ENCODE peak calls at places on chromosome 10, in five cellular contexts. H is fibroblast of lung; A is CD8-positive, alpha-beta T cell; P is GM13976; N is neural crest cell. J is an unnamed sample.

GRCh38 chr10:71840177-71840711 is 10.8 kb downstream of the PSAP start:
- DNase-seq in P (no peak), N (peak; percentile 87), H (peak; percentile 99), A (no peak), J (no peak)

GRCh38 chr10:44995914-44996633 is 4.6 kb upstream of the ZNF22 start:
- DNase-seq in A (no peak), N (no peak), P (no peak), H (no peak), J (no peak)

GRCh38 chr10:5595095-5595494 is 70.3 kb downstream of the CALML3 start:
- DNase-seq in N (no peak), A (no peak), H (no peak), P (no peak), J (no peak)

GRCh38 chr10:82680688-82681087 is 805.7 kb downstream of the NRG3 start:
- DNase-seq in P (no peak), N (no peak), A (no peak), H (no peak), J (no peak)

GRCh38 chr10:30188567-30189253 is 129.3 kb upstream of the JCAD start:
- DNase-seq in A (no peak), H (no peak), P (no peak), N (no peak), J (no peak)

GRCh38 chr10:43174969-43175368 is 36.7 kb downstream of the CSGALNACT2 start:
- DNase-seq in H (no peak), N (no peak), A (no peak), P (no peak), J (no peak)

GRCh38 chr10:11578802-11579255 is 32.6 kb downstream of the USP6NL start:
- DNase-seq in N (no peak), H (no peak), A (no peak), P (peak; percentile 39), J (peak; percentile 42)

GRCh38 chr10:19815478-19816419 is 483 bp upstream of the PLXDC2 start:
- DNase-seq in H (peak; percentile 89), A (no peak), N (peak; percentile 48), P (no peak), J (no peak)

GRCh38 chr10:110208614-110209398 is 1.4 kb downstream of the MXI1 start:
- DNase-seq in P (peak; percentile 55), H (peak; percentile 27), N (no peak), A (no peak), J (peak; percentile 51)

GRCh38 chr10:2933041-2933440 is 134.3 kb upstream of the PFKP start:
- DNase-seq in N (no peak), A (no peak), H (peak; percentile 23), P (no peak), J (no peak)

GRCh38 chr10:1367938-1368697 is 311.9 kb downstream of the WDR37 start:
- DNase-seq in N (no peak), H (no peak), A (no peak), P (no peak), J (no peak)

GRCh38 chr10:1369665-1370064 is 313.5 kb downstream of the WDR37 start:
- DNase-seq in H (no peak), N (no peak), A (no peak), P (no peak), J (no peak)

GRCh38 chr10:1370298-1370697 is 314.1 kb downstream of the WDR37 start:
- DNase-seq in H (no peak), P (no peak), A (no peak), N (no peak), J (no peak)

GRCh38 chr10:1368772-1369171 is 312.6 kb downstream of the WDR37 start:
- DNase-seq in P (peak; percentile 73), A (no peak), H (no peak), N (peak; percentile 49), J (peak; percentile 66)

DNA sequence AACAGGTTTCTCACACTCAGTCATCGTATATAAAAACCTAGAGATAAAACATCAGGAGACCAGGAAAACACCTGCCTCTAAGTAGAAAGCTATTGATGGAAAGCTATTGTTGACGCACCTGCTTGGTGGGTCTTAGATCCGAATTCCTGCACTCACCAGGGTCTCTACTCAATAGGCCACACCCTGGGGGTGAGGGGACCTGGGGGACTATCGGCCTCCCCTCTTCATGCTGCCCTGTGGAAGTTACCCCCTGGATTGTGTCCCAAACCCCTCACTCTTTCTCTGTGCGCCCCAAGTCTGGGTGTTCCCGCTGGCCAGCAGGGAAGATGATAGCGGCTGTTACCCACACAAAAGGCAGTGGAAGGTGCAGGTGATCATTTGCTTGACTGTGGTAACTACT is 313.0 kb downstream of the WDR37 start:
- DNase-seq in A (no peak), P (no peak), N (no peak), H (no peak), J (no peak)
- TF ChIP-seq CTCF in A (peak; percentile 4), P (no peak), N (no peak), H (no peak), J (no peak)

DNA sequence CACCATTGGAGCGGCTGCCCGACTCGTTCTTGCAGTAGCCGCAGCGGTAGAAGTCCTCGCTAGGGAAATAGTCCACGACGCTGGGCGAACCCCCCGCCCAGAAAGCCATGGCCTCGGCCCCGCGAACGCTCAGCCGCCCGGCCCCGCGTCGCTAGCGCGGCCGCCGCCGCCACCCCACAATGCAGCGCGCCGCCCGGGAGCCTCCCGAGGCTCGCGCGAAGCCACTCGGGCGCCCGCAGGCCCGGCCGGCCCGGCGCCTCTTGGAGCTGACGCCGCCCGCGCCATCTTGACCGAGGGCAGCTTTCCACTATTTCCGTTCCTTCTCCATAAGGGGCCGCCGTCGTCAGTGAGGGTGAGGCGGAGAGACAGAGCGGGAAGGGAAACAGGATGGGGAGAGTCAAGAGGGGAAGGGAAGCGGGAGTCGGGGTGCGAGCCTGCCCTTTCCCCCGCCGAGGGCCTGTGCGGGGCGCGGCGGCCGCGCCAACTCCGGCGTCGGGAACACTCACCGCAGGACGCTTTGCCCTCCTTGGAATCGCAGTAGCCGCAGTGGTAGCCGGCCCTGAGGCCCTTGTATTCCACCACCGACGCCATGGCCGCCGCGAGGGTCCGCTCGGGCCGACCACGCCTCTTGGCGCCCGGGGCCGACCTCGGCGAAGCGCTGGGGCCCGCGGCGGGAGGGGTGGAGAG is at the start of gene ATE1:
- DNase-seq in N (peak; percentile 80), H (peak; percentile 90), A (peak; percentile 77), P (peak; percentile 94), J (peak; percentile 93)
- TF ChIP-seq CTCF in N (peak; percentile 27), H (no peak), A (no peak), P (no peak), J (no peak)

GRCh38 chr10:84519235-84519634 is 190.8 kb downstream of the CCSER2 start:
- DNase-seq in P (no peak), N (no peak), A (no peak), H (no peak), J (no peak)
- TF ChIP-seq CTCF in P (no peak), N (no peak), A (no peak), H (no peak), J (no peak)

DNA sequence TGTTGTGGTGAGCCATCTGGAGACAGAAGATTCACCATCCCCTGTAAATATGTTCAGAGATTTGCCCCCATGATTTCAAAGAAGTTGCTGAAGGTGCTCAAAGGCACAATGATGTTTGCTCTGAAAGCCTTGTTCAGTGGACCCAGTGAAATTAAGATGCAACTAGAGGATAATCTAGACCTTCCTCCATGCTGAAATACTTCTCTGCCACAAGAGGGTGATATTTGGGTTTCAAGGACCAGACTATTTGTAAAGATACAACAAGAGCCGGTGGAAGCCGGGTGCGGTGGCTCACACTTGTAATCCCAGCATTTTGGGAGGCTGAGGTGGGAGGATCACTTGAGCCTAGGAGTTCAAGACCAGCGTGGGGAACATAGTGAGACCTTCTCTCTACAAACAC is 13.5 kb upstream of the MSRB2 start:
- DNase-seq in N (no peak), A (no peak), H (no peak), P (no peak), J (no peak)
- TF ChIP-seq CTCF in N (peak; percentile 39), A (no peak), H (peak; percentile 13), P (no peak), J (no peak)

GRCh38 chr10:99560277-99561126 is 27.8 kb downstream of the NKX2-3 start:
- DNase-seq in A (peak; percentile 7), P (peak; percentile 50), N (peak; percentile 66), H (peak; percentile 22), J (peak; percentile 45)
- TF ChIP-seq CTCF in A (peak; percentile 74), P (peak; percentile 58), N (peak; percentile 76), H (peak; percentile 57), J (peak; percentile 65)

GRCh38 chr10:111277685-111278084 is 200.9 kb downstream of the ADRA2A start:
- DNase-seq in A (no peak), N (no peak), P (no peak), H (no peak), J (no peak)

DNA sequence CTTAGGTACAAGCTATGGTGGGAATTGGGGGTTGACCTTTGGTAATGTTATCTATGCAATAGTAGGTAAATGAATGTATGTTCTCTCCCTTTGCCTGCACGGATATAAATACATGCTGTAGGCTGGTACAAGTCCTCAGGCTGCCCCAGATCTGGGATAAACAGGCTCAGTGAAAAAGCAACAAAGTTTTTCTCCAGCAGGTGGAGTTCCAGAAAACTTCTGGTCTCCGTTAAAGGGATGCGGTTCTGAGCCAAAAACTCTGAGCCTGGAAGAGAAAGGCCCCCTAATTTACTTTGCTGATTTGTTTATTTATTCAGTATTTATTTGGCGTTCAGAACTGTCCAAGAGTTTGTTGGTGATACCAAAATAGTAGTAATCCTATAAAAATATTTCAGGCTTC is 204.7 kb downstream of the ADRA2A start:
- DNase-seq in P (no peak), H (no peak), A (no peak), N (no peak), J (no peak)
- TF ChIP-seq CTCF in P (no peak), H (no peak), A (no peak), N (peak; percentile 55), J (no peak)

DNA sequence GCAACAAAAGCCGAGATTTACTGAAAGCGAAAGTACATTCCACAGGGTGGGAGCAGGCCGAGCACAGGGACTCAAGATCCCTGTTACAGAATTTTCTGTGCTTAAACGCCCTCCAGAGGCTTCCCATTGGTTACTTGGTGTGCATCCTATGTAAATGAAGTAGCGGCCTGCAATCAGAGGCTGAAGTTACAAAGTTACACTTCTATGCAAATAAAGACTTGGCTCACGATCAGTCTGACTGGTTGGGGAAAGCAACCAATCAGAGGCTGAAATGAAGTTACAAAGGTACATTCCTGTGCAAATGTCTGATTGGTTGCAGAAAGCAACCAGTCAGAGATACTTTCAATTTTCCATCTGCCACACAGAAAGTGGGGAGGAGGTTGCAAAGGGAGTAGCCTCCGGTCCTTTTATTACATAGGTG is 4.1 kb downstream of the ACBD7 start:
- DNase-seq in N (no peak), H (peak; percentile 99), A (no peak), P (no peak), J (no peak)
- TF ChIP-seq CTCF in N (no peak), H (no peak), A (no peak), P (no peak), J (no peak)

GRCh38 chr10:128035557-128035973 is 90.7 kb downstream of the MKI67 start:
- DNase-seq in A (peak; percentile 48), P (peak; percentile 78), H (no peak), N (peak; percentile 53), J (peak; percentile 73)

GRCh38 chr10:128040096-128040495 is 86.1 kb downstream of the MKI67 start:
- DNase-seq in P (no peak), A (no peak), N (no peak), H (no peak), J (no peak)

GRCh38 chr10:128036011-128036615 is 90.1 kb downstream of the MKI67 start:
- DNase-seq in N (no peak), P (no peak), H (no peak), A (no peak), J (no peak)

GRCh38 chr10:128040681-128041080 is 85.5 kb downstream of the MKI67 start:
- DNase-seq in A (no peak), N (no peak), H (no peak), P (no peak), J (no peak)

GRCh38 chr10:128036746-128037542 is 89.3 kb downstream of the MKI67 start:
- DNase-seq in A (no peak), N (no peak), P (no peak), H (peak; percentile 67), J (no peak)
- TF ChIP-seq CTCF in A (no peak), N (no peak), P (no peak), H (no peak), J (no peak)

GRCh38 chr10:32650246-32650655 is 204.3 kb downstream of the CCDC7 start:
- DNase-seq in P (peak; percentile 14), H (peak; percentile 0), N (no peak), A (no peak), J (no peak)
- TF ChIP-seq CTCF in P (no peak), H (no peak), N (no peak), A (peak; percentile 32), J (peak; percentile 20)